ENCODE peak calls at places on chromosomes 2 and 18, in seven cellular contexts. C, S, K, Y, A, Q and E are unnamed samples.

GRCh38 chr2:211228559-211228958 is 672.2 kb downstream of the CPS1 start:
- DNase-seq in S (no peak), Q (no peak), Y (no peak), C (no peak), A (no peak), K (no peak), E (no peak)

GRCh38 chr18:44651918-44652317 is 28.8 kb upstream of the SETBP1 start:
- DNase-seq in A (peak), C (no peak), Q (no peak), S (no peak), K (no peak), Y (no peak), E (no peak)

GRCh38 chr2:226631671-226632070 is 167.9 kb downstream of the IRS1 start:
- DNase-seq in S (no peak), Q (no peak), A (no peak), Y (no peak), C (no peak), K (no peak), E (no peak)

GRCh38 chr2:8389373-8390108 is 292.3 kb upstream of the ID2 start:
- DNase-seq in Q (no peak), A (no peak), C (no peak), K (no peak), S (no peak), Y (no peak), E (no peak)

GRCh38 chr2:73307720-73308119 is 14.4 kb upstream of the EGR4 start:
- DNase-seq in S (no peak), C (no peak), Y (no peak), Q (no peak), K (no peak), A (no peak), E (no peak)

GRCh38 chr2:223315813-223316212 is 263.8 kb downstream of the KCNE4 start:
- DNase-seq in S (no peak), A (no peak), Y (no peak), Q (no peak), C (no peak), K (no peak), E (no peak)

GRCh38 chr18:5543036-5543671 is 643 bp downstream of the EPB41L3 start:
- DNase-seq in Y (no peak), Q (no peak), S (peak), K (no peak), C (peak), A (peak), E (peak)

GRCh38 chr18:32040936-32041335 is 22.3 kb downstream of the RNF125 start:
- DNase-seq in Q (no peak), K (no peak), A (no peak), Y (no peak), S (peak), C (no peak), E (no peak)

GRCh38 chr2:88016948-88017779 is 817 bp upstream of the RNU2-63P start:
- DNase-seq in Y (peak), C (peak), K (peak), A (peak), Q (peak), S (no peak), E (peak)

GRCh38 chr2:128701443-128701842 is 382.8 kb upstream of the HS6ST1 start:
- DNase-seq in A (no peak), Y (no peak), S (no peak), C (no peak), Q (no peak), K (no peak), E (no peak)

GRCh38 chr2:206635016-206635415 is 7.3 kb upstream of the FAM237A start:
- DNase-seq in K (no peak), Y (no peak), C (no peak), S (no peak), Q (no peak), A (no peak), E (no peak)

GRCh38 chr2:173090973-173091660 is 15.5 kb downstream of the MAP3K20 start:
- DNase-seq in C (peak), Q (no peak), S (no peak), A (peak), K (no peak), Y (no peak), E (no peak)

GRCh38 chr2:16323551-16324543 is 341.8 kb downstream of the CYRIA start:
- DNase-seq in Y (no peak), C (no peak), A (no peak), Q (no peak), K (no peak), S (no peak), E (no peak)

GRCh38 chr2:190569994-190570755 is 35.7 kb upstream of the NEMP2 start:
- DNase-seq in S (no peak), A (no peak), C (no peak), Q (no peak), K (no peak), Y (no peak), E (no peak)

GRCh38 chr18:33673689-33674088 is 95.7 kb downstream of the ASXL3 start:
- DNase-seq in Q (no peak), K (no peak), Y (no peak), S (peak), A (peak), C (peak), E (no peak)

GRCh38 chr18:3104190-3105054 is 91.5 kb upstream of the LPIN2 start:
- DNase-seq in K (no peak), Q (no peak), Y (no peak), A (no peak), S (peak), C (no peak), E (no peak)

GRCh38 chr2:138185827-138186226 is 221.6 kb downstream of the HNMT start:
- DNase-seq in Q (no peak), A (no peak), Y (no peak), S (no peak), K (no peak), C (peak), E (no peak)

GRCh38 chr2:153715218-153715617 is 156.5 kb upstream of the GALNT13 start:
- DNase-seq in C (peak), Q (no peak), Y (no peak), K (no peak), S (no peak), A (no peak), E (no peak)

GRCh38 chr2:85669549-85669948 is 1.6 kb upstream of the SFTPB start:
- DNase-seq in S (no peak), Y (no peak), A (no peak), K (no peak), Q (peak), C (no peak), E (no peak)

GRCh38 chr2:17540813-17541513 is 467 bp downstream of the VSNL1 start:
- DNase-seq in Y (no peak), S (peak), K (no peak), Q (no peak), C (no peak), A (no peak), E (peak)

GRCh38 chr2:229363126-229363814 is 92.2 kb upstream of the PID1 start:
- DNase-seq in S (no peak), Y (no peak), A (no peak), Q (no peak), C (no peak), K (no peak), E (no peak)
- H3K4me2 ChIP-seq in S (no peak), Y (no peak), A (no peak), Q (no peak), C (no peak), K (no peak), E (no peak)

GRCh38 chr2:120254178-120254577 is 1.5 kb downstream of the RALB start:
- DNase-seq in K (no peak), A (no peak), C (no peak), Q (no peak), Y (no peak), S (peak), E (no peak)

GRCh38 chr2:120251077-120251476 is 1.6 kb upstream of the RALB start:
- DNase-seq in A (no peak), C (no peak), S (no peak), K (no peak), Y (no peak), Q (no peak), E (no peak)

GRCh38 chr2:120253021-120253882 is 600 bp downstream of the RALB start:
- DNase-seq in Q (no peak), K (no peak), S (peak), A (peak), C (peak), Y (peak), E (peak)

GRCh38 chr2:120251863-120252206 is 817 bp upstream of the RALB start:
- DNase-seq in K (no peak), A (no peak), S (no peak), Q (no peak), Y (no peak), C (no peak), E (no peak)

GRCh38 chr2:120252207-120253020 is at the start of gene RALB:
- DNase-seq in S (peak), C (peak), A (peak), K (peak), Q (peak), Y (peak), E (peak)
- H3K4me2 ChIP-seq in S (peak), C (peak), A (peak), K (peak), Q (peak), Y (peak), E (peak)

DNA sequence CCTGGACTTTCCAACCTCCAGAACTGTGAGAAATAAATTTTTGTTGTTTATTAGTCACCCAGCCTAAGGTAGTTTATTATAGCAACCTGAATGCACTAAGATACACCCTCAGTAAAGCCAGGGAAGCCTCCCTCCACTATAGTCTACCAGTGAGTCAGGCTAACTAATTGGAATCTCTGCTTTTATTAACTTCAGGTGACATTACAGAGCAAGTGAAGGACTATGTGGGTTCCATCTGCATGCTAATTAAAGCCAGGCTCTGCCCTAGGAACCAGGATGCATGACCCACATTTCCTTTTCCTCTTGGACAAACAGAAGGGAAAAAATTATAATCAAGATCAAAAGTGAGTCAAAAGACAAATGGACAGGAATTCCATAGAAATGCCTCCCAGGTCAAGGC is 56.1 kb downstream of the ZC3H8 start:
- DNase-seq in S (peak), Q (no peak), K (no peak), A (no peak), Y (no peak), C (no peak), E (no peak)
- H3K4me2 ChIP-seq in S (peak), Q (no peak), K (no peak), A (no peak), Y (no peak), C (no peak), E (no peak)

GRCh38 chr2:10027931-10028330 is 15.4 kb upstream of the KLF11 start:
- DNase-seq in S (no peak), K (no peak), A (no peak), Q (no peak), C (no peak), Y (no peak), E (no peak)
- H3K4me2 ChIP-seq in S (no peak), K (no peak), A (no peak), Q (no peak), C (no peak), Y (no peak), E (no peak)

GRCh38 chr18:21441670-21442069 is 158.8 kb downstream of the ESCO1 start:
- DNase-seq in K (no peak), C (no peak), Q (no peak), A (no peak), S (no peak), Y (no peak), E (no peak)
- H3K4me2 ChIP-seq in K (no peak), C (no peak), Q (no peak), A (no peak), S (no peak), Y (no peak), E (no peak)

GRCh38 chr2:185896090-185896693 is 157.6 kb downstream of the FSIP2 start:
- DNase-seq in S (no peak), Q (no peak), K (no peak), C (no peak), Y (no peak), A (no peak), E (no peak)
- H3K4me2 ChIP-seq in S (no peak), Q (no peak), K (no peak), C (no peak), Y (no peak), A (no peak), E (no peak)